ENCODE peak calls at places on chromosomes 7 and 10, in ten cellular contexts. R is adrenal gland, C is thyroid gland, P is H1, S is body of pancreas, T is GM12878, N is spleen, A is IMR-90, X is heart left ventricle, U is breast epithelium. K is an unnamed sample. For H3K36me3, the result is how much of the 10 kb centered on the place peaks cover.

GRCh38 chr7:138649506-138649905 is 51.7 kb downstream of the SVOPL start:
- DNase-seq in R (no peak), C (no peak), P (no peak), S (no peak), T (no peak), N (no peak), A (no peak), X (no peak), U (no peak), K (no peak)

GRCh38 chr10:105585753-105586152 is 944.7 kb downstream of the SORCS3 start:
- DNase-seq in R (no peak), C (no peak), P (no peak), S (no peak), T (no peak), N (no peak), A (peak), X (no peak), U (no peak), K (no peak)

GRCh38 chr7:122691569-122692235 is 7.2 kb downstream of the RNF133 start:
- DNase-seq in R (no peak), C (no peak), P (no peak), S (no peak), T (no peak), N (no peak), A (no peak), X (no peak), U (no peak), K (no peak)

GRCh38 chr7:143172354-143172753 is 10.9 kb upstream of the TAS2R39 start:
- DNase-seq in R (peak), C (peak), P (no peak), S (peak), T (no peak), N (no peak), A (no peak), X (no peak), U (peak), K (no peak)

GRCh38 chr7:135557455-135558336 is at the start of gene NUP205:
- DNase-seq in R (peak), C (peak), P (peak), S (peak), T (peak), N (peak), A (peak), X (peak), U (no peak), K (peak)

GRCh38 chr10:124242365-124242764 is 149.0 kb upstream of the CHST15 start:
- DNase-seq in R (no peak), C (no peak), P (no peak), S (no peak), T (no peak), N (no peak), A (no peak), X (no peak), U (no peak), K (no peak)

GRCh38 chr10:98135222-98135899 is 904 bp downstream of the R3HCC1L start:
- DNase-seq in R (no peak), C (no peak), P (no peak), S (no peak), T (no peak), N (no peak), A (no peak), X (no peak), U (no peak), K (no peak)

GRCh38 chr7:373818-374705 is 84.1 kb downstream of the FOXL3 start:
- DNase-seq in R (no peak), C (peak), P (no peak), S (peak), T (no peak), N (no peak), A (no peak), X (peak), U (peak), K (peak)

GRCh38 chr10:100747826-100748231 is 2.4 kb downstream of the PAX2 start:
- DNase-seq in R (no peak), C (no peak), P (no peak), S (no peak), T (no peak), N (no peak), A (no peak), X (no peak), U (no peak), K (no peak)

GRCh38 chr7:30617359-30617758 is 22.7 kb downstream of the GARS1 start:
- DNase-seq in R (no peak), C (no peak), P (no peak), S (no peak), T (no peak), N (no peak), A (no peak), X (no peak), U (no peak), K (no peak)

GRCh38 chr7:47945261-47946015 is 2.8 kb downstream of the PKD1L1 start:
- DNase-seq in R (peak), C (peak), P (no peak), S (peak), T (no peak), N (peak), A (peak), X (peak), U (peak), K (peak)

GRCh38 chr10:80081801-80082750 is 3.6 kb downstream of the TMEM254 start:
- DNase-seq in R (no peak), C (no peak), P (no peak), S (no peak), T (no peak), N (no peak), A (peak), X (no peak), U (no peak), K (no peak)

GRCh38 chr7:20331912-20332317 is 1.2 kb downstream of the ITGB8 start:
- DNase-seq in R (no peak), C (peak), P (no peak), S (peak), T (no peak), N (no peak), A (no peak), X (no peak), U (no peak), K (no peak)
- H3K4me3 ChIP-seq in R (no peak), C (peak), P (peak), S (peak), T (peak), N (peak), A (peak), X (peak), U (peak), K (peak)

GRCh38 chr10:131237991-131238651 is 73.4 kb downstream of the TCERG1L start:
- DNase-seq in R (no peak), C (no peak), P (no peak), S (no peak), T (no peak), N (peak), A (no peak), X (no peak), U (no peak), K (no peak)
- H3K36me3 ChIP-seq in R (under half), C (under half), P (under half), S (under half), T (under half), N (under half), A (under half), X (under half), U (under half), K (under half)

DNA sequence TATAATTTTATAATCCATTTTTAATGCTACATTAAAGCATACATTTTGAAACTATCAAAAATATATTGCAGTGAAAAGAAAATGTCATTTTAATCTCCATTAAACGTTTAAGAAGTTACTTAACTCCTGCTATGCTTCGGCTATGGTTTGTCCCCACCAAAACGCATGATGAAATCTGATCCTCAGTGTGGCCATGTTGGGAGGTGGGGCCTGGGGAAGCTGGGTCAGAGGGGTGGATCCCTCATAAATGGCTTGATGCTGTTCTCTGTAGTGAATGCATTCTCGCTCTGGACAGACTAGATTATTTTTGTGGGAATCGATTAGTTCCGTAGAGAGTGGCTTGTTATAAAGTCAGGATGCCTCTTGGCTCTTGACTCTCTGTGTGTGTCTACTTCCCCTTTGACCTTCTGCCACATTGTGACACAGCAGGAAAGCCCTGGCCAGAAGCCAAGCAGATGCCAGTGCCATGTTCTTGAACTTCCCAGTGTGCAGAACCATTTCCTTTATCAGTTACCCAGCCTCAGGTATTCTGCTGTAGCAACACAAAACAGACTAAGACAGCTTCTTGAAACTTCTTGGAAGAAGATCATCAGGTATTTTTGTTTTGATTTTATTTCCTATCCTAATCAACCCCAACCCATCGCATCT is 77.8 kb downstream of the TCERG1L start:
- DNase-seq in R (no peak), C (no peak), P (no peak), S (no peak), T (no peak), N (no peak), A (no peak), X (no peak), U (no peak), K (no peak)
- TF ChIP-seq POLR2A in R (no peak), C (no peak), P (no peak), S (no peak), T (no peak), N (no peak), A (no peak), X (no peak), U (no peak), K (no peak)

GRCh38 chr7:124032369-124033092 is at the start of gene TMEM229A:
- DNase-seq in R (peak), C (peak), P (peak), S (peak), T (no peak), N (peak), A (peak), X (peak), U (peak), K (no peak)
- H3K4me3 ChIP-seq in R (no peak), C (peak), P (peak), S (peak), T (no peak), N (peak), A (peak), X (peak), U (peak), K (peak)

GRCh38 chr10:102801978-102802377 is 35.2 kb downstream of the CYP17A1 start:
- DNase-seq in R (no peak), C (no peak), P (no peak), S (no peak), T (no peak), N (no peak), A (no peak), X (no peak), U (no peak), K (no peak)
- H3K36me3 ChIP-seq in R (under half), C (under half), P (under half), S (under half), T (under half), N (under half), A (under half), X (half or more), U (under half), K (under half)

GRCh38 chr10:60140681-60141632 is 234.6 kb upstream of the CCDC6 start:
- DNase-seq in R (peak), C (no peak), P (no peak), S (no peak), T (no peak), N (no peak), A (peak), X (peak), U (no peak), K (peak)
- TF ChIP-seq POLR2A in R (no peak), C (no peak), P (peak), S (no peak), T (no peak), N (no peak), A (no peak), X (no peak), U (no peak), K (no peak)